ENCODE peak calls at places on chromosome 14, in four cellular contexts. H is psoas muscle, P is stomach, I is tibial nerve. K is an unnamed sample.

GRCh38 chr14:96238676-96239075 is 17.3 kb upstream of the BDKRB1 start:
- DNase-seq in I (no peak), H (no peak), P (no peak), K (no peak)

GRCh38 chr14:71621966-71622365 is 310.3 kb upstream of the RGS6 start:
- DNase-seq in I (no peak), P (no peak), H (no peak), K (no peak)

GRCh38 chr14:72563676-72564075 is 330.2 kb downstream of the DPF3 start:
- DNase-seq in I (no peak), H (no peak), P (no peak), K (no peak)

GRCh38 chr14:89013098-89013504 is 188.7 kb downstream of the TTC8 start:
- DNase-seq in H (no peak), I (no peak), P (peak; percentile 44), K (no peak)

GRCh38 chr14:105974902-105975301 is 448.5 kb downstream of the TMEM121 start:
- DNase-seq in I (no peak), H (no peak), P (no peak), K (no peak)

GRCh38 chr14:99681101-99681831 is 2.8 kb upstream of the CYP46A1 start:
- DNase-seq in I (no peak), P (no peak), H (no peak), K (no peak)

GRCh38 chr14:101628975-101629374 is 67.7 kb downstream of the DIO3 start:
- DNase-seq in P (no peak), H (no peak), I (no peak), K (no peak)

GRCh38 chr14:99538275-99538674 is 57.1 kb downstream of the CCNK start:
- DNase-seq in I (no peak), P (no peak), H (no peak), K (no peak)

GRCh38 chr14:43687866-43688265 is 819.2 kb downstream of the FSCB start:
- DNase-seq in H (no peak), P (no peak), I (no peak), K (peak; percentile 9)

GRCh38 chr14:85934886-85935254 is 404.9 kb downstream of the FLRT2 start:
- DNase-seq in I (no peak), H (no peak), P (no peak), K (no peak)

GRCh38 chr14:81144811-81145598 is 75.8 kb downstream of the GTF2A1 start:
- DNase-seq in P (no peak), H (no peak), I (no peak), K (no peak)

GRCh38 chr14:104238424-104239184 is 100.2 kb downstream of the KIF26A start:
- DNase-seq in I (no peak), P (peak; percentile 13), H (no peak), K (no peak)

GRCh38 chr14:68708343-68708742 is 84.5 kb downstream of the ZFP36L1 start:
- DNase-seq in H (no peak), I (no peak), P (no peak), K (no peak)

GRCh38 chr14:89640141-89640540 is 223.1 kb upstream of the FOXN3 start:
- DNase-seq in H (no peak), P (no peak), I (no peak), K (no peak)

GRCh38 chr14:68979722-68980552 is 835 bp upstream of the ACTN1 start:
- DNase-seq in H (peak; percentile 68), P (peak; percentile 54), I (no peak), K (no peak)

GRCh38 chr14:51628230-51628629 is 23.5 kb upstream of the FRMD6 start:
- DNase-seq in P (no peak), H (no peak), I (no peak), K (no peak)

GRCh38 chr14:97298775-97299174 is 501.6 kb downstream of the VRK1 start:
- DNase-seq in P (no peak), H (no peak), I (no peak), K (no peak)

GRCh38 chr14:97301931-97302559 is 504.9 kb downstream of the VRK1 start:
- DNase-seq in I (no peak), H (no peak), P (no peak), K (no peak)

GRCh38 chr14:97295108-97295710 is 498.0 kb downstream of the VRK1 start:
- DNase-seq in H (no peak), P (no peak), I (no peak), K (no peak)

GRCh38 chr14:97298331-97298730 is 501.1 kb downstream of the VRK1 start:
- DNase-seq in H (no peak), P (no peak), I (no peak), K (no peak)

GRCh38 chr14:97299661-97300060 is 502.5 kb downstream of the VRK1 start:
- DNase-seq in I (no peak), P (no peak), H (no peak), K (no peak)
- TF ChIP-seq CTCF in I (no peak), P (no peak), H (no peak), K (peak; percentile 23)

DNA sequence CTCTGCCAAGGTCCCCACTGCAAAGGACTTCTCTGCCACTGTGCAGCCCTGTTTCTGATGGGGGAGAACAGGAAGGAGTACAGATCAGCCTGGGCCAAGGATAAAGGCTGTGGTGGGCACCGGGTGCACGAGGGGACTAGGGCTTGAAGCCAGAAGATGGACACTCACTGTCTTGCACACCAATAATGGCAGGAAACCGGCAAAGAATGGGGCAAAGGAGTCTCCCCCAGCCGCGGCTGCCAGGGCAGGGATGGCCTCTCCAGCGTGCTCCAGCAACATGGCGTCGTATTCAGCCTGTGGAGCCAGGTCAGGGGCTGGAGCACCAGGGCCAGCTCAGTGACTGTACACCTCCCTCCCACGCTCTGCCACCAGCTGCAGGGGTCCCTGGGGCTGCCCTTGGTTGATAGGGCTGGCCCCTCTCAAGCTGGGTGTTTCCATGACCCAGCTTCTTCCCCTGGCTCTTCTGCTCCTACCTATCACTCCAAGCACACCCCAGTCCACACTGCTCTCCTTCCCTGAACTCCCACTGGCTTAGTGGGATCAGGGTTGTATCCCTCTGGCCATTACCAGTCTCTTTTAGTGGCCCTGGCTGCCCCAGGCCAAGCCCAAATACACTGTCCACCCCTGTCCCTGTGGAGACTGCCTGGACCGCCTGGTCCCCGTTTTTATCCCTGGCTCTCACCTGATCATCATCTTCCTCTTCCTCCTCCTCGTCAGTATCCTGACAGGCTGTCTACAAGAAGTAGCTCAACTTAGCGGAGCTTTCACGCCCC is 6.3 kb downstream of the IPO4 start:
- DNase-seq in P (no peak), H (peak; percentile 32), I (no peak), K (no peak)
- H3K4me3 ChIP-seq in P (no peak overlapping the region), H (no peak overlapping the region), I (no peak overlapping the region), K (no peak overlapping the region)

GRCh38 chr14:53399057-53399456 is 245.9 kb upstream of the DDHD1 start:
- DNase-seq in H (no peak), I (no peak), P (no peak), K (peak; percentile 55)
- TF ChIP-seq CTCF in H (no peak), I (no peak), P (no peak), K (peak; percentile 48)

GRCh38 chr14:91834571-91834970 is 32.8 kb downstream of the TC2N start:
- DNase-seq in I (no peak), P (no peak), H (no peak), K (no peak)

GRCh38 chr14:91835197-91835919 is 32.0 kb downstream of the TC2N start:
- DNase-seq in I (no peak), H (no peak), P (peak; percentile 34), K (no peak)

GRCh38 chr14:91839754-91840153 is 27.6 kb downstream of the TC2N start:
- DNase-seq in P (no peak), I (no peak), H (no peak), K (no peak)

GRCh38 chr14:91835920-91836843 is 31.2 kb downstream of the TC2N start:
- DNase-seq in I (no peak), H (peak; percentile 69), P (peak; percentile 96), K (no peak)

DNA sequence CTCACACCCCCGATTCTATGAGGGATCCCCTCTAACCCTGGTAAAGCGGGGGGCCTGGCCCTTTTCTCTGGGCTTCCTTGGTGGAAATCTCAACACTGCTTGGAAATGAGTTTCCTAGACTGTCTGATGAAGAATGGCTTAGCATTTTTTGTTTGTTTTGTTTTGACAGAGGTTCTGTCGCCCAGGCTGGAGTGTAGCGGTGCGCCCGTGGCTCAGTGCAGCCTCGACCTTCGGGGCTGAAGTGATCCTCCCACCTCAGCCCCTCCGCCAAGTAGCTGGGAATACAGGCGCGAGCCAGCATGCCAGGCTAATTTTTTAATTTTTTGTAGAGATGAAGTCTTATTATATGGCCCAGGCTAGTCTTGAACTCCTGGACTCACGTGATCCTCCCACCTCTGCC is 30.3 kb downstream of the TC2N start:
- DNase-seq in I (no peak), H (no peak), P (no peak), K (no peak)
- H3K4me3 ChIP-seq in I (peak overlapping the region; percentile 77), H (peak overlapping the region; percentile 59), P (peak overlapping the region; percentile 55), K (peak overlapping the region; percentile 31)

GRCh38 chr14:63436286-63437098 is 106.7 kb downstream of the PPP2R5E start:
- DNase-seq in P (no peak), H (no peak), I (no peak), K (no peak)

GRCh38 chr14:63435204-63435603 is 108.0 kb downstream of the PPP2R5E start:
- DNase-seq in I (no peak), P (no peak), H (no peak), K (no peak)

GRCh38 chr14:63443361-63443760 is 99.8 kb downstream of the PPP2R5E start:
- DNase-seq in I (no peak), H (no peak), P (no peak), K (no peak)

GRCh38 chr14:63435838-63436237 is 107.3 kb downstream of the PPP2R5E start:
- DNase-seq in I (peak; percentile 26), H (peak; percentile 78), P (peak; percentile 72), K (peak; percentile 16)

GRCh38 chr14:63438065-63438757 is 105.0 kb downstream of the PPP2R5E start:
- DNase-seq in P (peak; percentile 66), I (peak; percentile 66), H (peak; percentile 53), K (peak; percentile 95)
- TF ChIP-seq CTCF in P (no peak), I (no peak), H (no peak), K (peak; percentile 31)

GRCh38 chr14:91755560-91755959 is 23.7 kb upstream of the CATSPERB start:
- DNase-seq in P (no peak), H (no peak), I (no peak), K (peak; percentile 20)
- H3K4me3 ChIP-seq in P (no peak overlapping the region), H (no peak overlapping the region), I (no peak overlapping the region), K (no peak overlapping the region)

GRCh38 chr14:28676481-28676880 is 90.1 kb upstream of the FOXG1 start:
- DNase-seq in I (no peak), H (no peak), P (no peak), K (no peak)

GRCh38 chr14:28677381-28677780 is 89.2 kb upstream of the FOXG1 start:
- DNase-seq in I (no peak), P (no peak), H (no peak), K (no peak)

GRCh38 chr14:28678887-28679286 is 87.7 kb upstream of the FOXG1 start:
- DNase-seq in H (no peak), I (no peak), P (no peak), K (no peak)

DNA sequence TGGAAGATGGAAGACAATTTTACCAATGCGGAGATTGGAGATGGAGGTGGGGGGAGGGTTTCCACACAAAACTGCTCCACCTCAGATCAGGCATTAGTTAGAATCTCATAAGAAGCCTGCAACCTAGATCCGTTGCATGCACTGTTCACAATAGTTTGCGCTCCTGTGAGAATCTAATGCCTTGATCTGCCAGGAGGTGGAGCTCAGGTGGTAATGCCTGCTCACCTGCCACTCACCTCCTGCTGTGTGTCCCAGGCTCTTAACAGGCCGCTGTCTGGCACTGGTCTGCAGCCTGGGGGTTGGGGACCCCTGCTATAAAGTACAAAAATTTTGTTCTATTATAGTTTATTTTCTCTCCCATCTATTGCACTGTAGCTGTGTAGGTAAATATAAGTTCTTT is 84.9 kb upstream of the FOXG1 start:
- DNase-seq in I (no peak), P (no peak), H (no peak), K (no peak)
- TF ChIP-seq CTCF in I (no peak), P (no peak), H (no peak), K (no peak)

K was measured in astrocyte of the cerebellum.